ENCODE peak calls at places on chromosomes 12 and 14, in six cellular contexts. M, N, W, Y, E and S are unnamed samples.

GRCh38 chr12:32455607-32456063 is 56.3 kb downstream of the FGD4 start:
- DNase-seq in W (peak; percentile 62), Y (no peak), E (peak; percentile 93), M (peak; percentile 60), N (peak; percentile 86), S (peak; percentile 63)

GRCh38 chr14:24595046-24595808 is 14.3 kb downstream of the GZMH start:
- DNase-seq in M (no peak), E (no peak), N (no peak), Y (no peak), W (no peak), S (no peak)

GRCh38 chr12:107320031-107320928 is 226.9 kb upstream of the CRY1 start:
- DNase-seq in E (peak; percentile 53), W (no peak), N (peak; percentile 24), Y (no peak), M (peak; percentile 67), S (peak; percentile 30)

GRCh38 chr14:63563370-63564026 is 20.3 kb upstream of the PPP2R5E start:
- DNase-seq in E (peak; percentile 65), W (no peak), M (no peak), N (peak; percentile 68), Y (no peak), S (no peak)

GRCh38 chr12:29731556-29731955 is 52.2 kb downstream of the TMTC1 start:
- DNase-seq in Y (no peak), E (no peak), N (no peak), M (no peak), W (no peak), S (no peak)

GRCh38 chr14:53954551-53955233 is 1.9 kb downstream of the BMP4 start:
- DNase-seq in N (peak; percentile 31), Y (no peak), E (peak; percentile 64), M (peak; percentile 8), W (no peak), S (no peak)

GRCh38 chr12:79837575-79837974 is 97.3 kb downstream of the PPP1R12A start:
- DNase-seq in N (no peak), W (no peak), Y (no peak), M (no peak), E (no peak), S (no peak)

GRCh38 chr12:10998204-10998603 is at the start of gene TAS2R20:
- DNase-seq in M (no peak), Y (no peak), W (no peak), N (no peak), E (no peak), S (no peak)

GRCh38 chr12:125674554-125674953 is 609.3 kb downstream of the AACS start:
- DNase-seq in Y (no peak), W (no peak), N (no peak), E (no peak), M (no peak), S (no peak)

GRCh38 chr12:129657179-129657578 is 246.6 kb downstream of the TMEM132D start:
- DNase-seq in W (no peak), N (no peak), E (no peak), Y (no peak), M (no peak), S (no peak)

GRCh38 chr12:12540261-12541013 is 22.2 kb downstream of the DUSP16 start:
- DNase-seq in E (no peak), N (no peak), W (no peak), M (no peak), Y (no peak), S (no peak)

GRCh38 chr12:111976860-111977259 is 36.1 kb downstream of the TMEM116 start:
- DNase-seq in Y (no peak), W (no peak), E (no peak), N (no peak), M (peak; percentile 2), S (no peak)

GRCh38 chr12:95146767-95147166 is 70.5 kb downstream of the FGD6 start:
- DNase-seq in N (no peak), W (no peak), Y (no peak), M (no peak), E (no peak), S (no peak)

GRCh38 chr14:104405566-104406226 is 173.9 kb upstream of the C14orf180 start:
- DNase-seq in M (no peak), Y (no peak), E (no peak), W (no peak), N (no peak), S (no peak)

GRCh38 chr14:65229431-65230286 is 127.3 kb upstream of the MAX start:
- DNase-seq in E (peak; percentile 66), W (no peak), M (no peak), N (peak; percentile 59), Y (peak; percentile 23), S (no peak)

GRCh38 chr14:33950320-33951182 is at the start of gene EGLN3:
- DNase-seq in M (peak; percentile 83), N (peak; percentile 85), E (peak; percentile 89), Y (peak; percentile 88), W (no peak), S (peak; percentile 66)

GRCh38 chr12:49534806-49535278 is 4.0 kb upstream of the KCNH3 start:
- DNase-seq in Y (no peak), M (no peak), N (no peak), W (no peak), E (no peak), S (no peak)

GRCh38 chr12:49819786-49820185 is 8.4 kb downstream of the NCKAP5L start:
- DNase-seq in Y (no peak), N (no peak), M (no peak), W (no peak), E (no peak), S (no peak)

GRCh38 chr12:133130808-133131128 is 341 bp downstream of the ZNF10 start:
- DNase-seq in Y (peak; percentile 45), M (no peak), N (no peak), E (peak; percentile 56), W (no peak), S (no peak)

GRCh38 chr14:37583358-37584210 is 11.5 kb downstream of the FOXA1 start:
- DNase-seq in N (no peak), M (no peak), Y (no peak), W (no peak), E (no peak), S (no peak)

GRCh38 chr14:102863381-102863780 is 59.1 kb upstream of the AMN start:
- DNase-seq in W (no peak), M (no peak), E (no peak), Y (no peak), N (no peak), S (no peak)

GRCh38 chr12:90978117-90978770 is 23.3 kb upstream of the CCER1 start:
- DNase-seq in E (peak; percentile 87), Y (no peak), M (peak; percentile 33), N (peak; percentile 85), W (peak; percentile 78), S (peak; percentile 67)